ENCODE peak calls at places on chromosomes 5 and 9, in six cellular contexts. W, I, U, J, H and E are unnamed samples.
A peak's percentile ranks its signal among the peaks of the same experiment; 100 is the strongest.

GRCh38 chr5:150757087-150757649 is 1.6 kb downstream of the DCTN4 start:
- DNase-seq in I (no peak), H (no peak), J (no peak), W (no peak), U (no peak), E (no peak)

GRCh38 chr5:55220433-55221185 is 6.5 kb downstream of the MCIDAS start:
- DNase-seq in I (no peak), W (no peak), U (peak; percentile 42), J (no peak), H (peak; percentile 69), E (no peak)

GRCh38 chr9:130120832-130121231 is 51.4 kb upstream of the NCS1 start:
- DNase-seq in H (no peak), J (no peak), I (no peak), W (no peak), U (no peak), E (no peak)

GRCh38 chr5:134247411-134247810 is 21.5 kb upstream of the PPP2CA start:
- DNase-seq in U (no peak), J (no peak), I (no peak), W (no peak), H (no peak), E (no peak)

GRCh38 chr5:123001801-123002200 is 34.7 kb downstream of the PPIC start:
- DNase-seq in H (no peak), U (no peak), I (no peak), J (no peak), W (no peak), E (no peak)

GRCh38 chr9:134179918-134180785 is 15.8 kb upstream of the RNU6ATAC start:
- DNase-seq in I (peak; percentile 60), J (no peak), U (no peak), H (peak; percentile 60), W (no peak), E (no peak)

GRCh38 chr5:103804714-103805113 is 242.1 kb upstream of the NUDT12 start:
- DNase-seq in J (no peak), W (no peak), H (no peak), I (no peak), U (no peak), E (no peak)

GRCh38 chr9:121838757-121839669 is 187.6 kb downstream of the DAB2IP start:
- DNase-seq in W (no peak), U (no peak), H (no peak), I (peak; percentile 34), J (no peak), E (no peak)

GRCh38 chr9:104346645-104347175 is 157.4 kb upstream of the OR13F1 start:
- DNase-seq in W (no peak), J (no peak), H (no peak), I (no peak), U (no peak), E (no peak)

GRCh38 chr9:121634800-121635261 is 16.6 kb upstream of the DAB2IP start:
- DNase-seq in U (peak; percentile 70), J (no peak), I (no peak), W (peak; percentile 58), H (no peak), E (no peak)

GRCh38 chr5:155293605-155294178 is 280.1 kb downstream of the KIF4B start:
- DNase-seq in H (no peak), W (no peak), J (no peak), U (no peak), I (no peak), E (no peak)

GRCh38 chr9:21684231-21684630 is 118.2 kb upstream of the MTAP start:
- DNase-seq in U (no peak), I (no peak), W (no peak), H (no peak), J (no peak), E (no peak)

GRCh38 chr9:129473523-129474244 is 147.2 kb downstream of the C9orf50 start:
- DNase-seq in U (no peak), W (no peak), H (no peak), J (peak; percentile 37), I (no peak), E (no peak)

GRCh38 chr5:26343801-26344310 is 694.5 kb downstream of the CDH9 start:
- DNase-seq in H (no peak), J (no peak), W (no peak), U (no peak), I (no peak), E (no peak)

GRCh38 chr9:137745541-137745991 is 126.8 kb downstream of the EHMT1 start:
- DNase-seq in J (no peak), W (peak; percentile 54), H (no peak), I (no peak), U (peak; percentile 95), E (no peak)

GRCh38 chr9:137666950-137667670 is 48.3 kb downstream of the EHMT1 start:
- DNase-seq in J (no peak), I (peak; percentile 48), H (no peak), W (no peak), U (no peak), E (peak; percentile 77)

GRCh38 chr5:76413746-76414145 is 10.7 kb downstream of the IQGAP2 start:
- DNase-seq in U (no peak), I (no peak), W (no peak), H (no peak), J (no peak), E (no peak)

GRCh38 chr9:87063883-87064282 is 116.6 kb upstream of the GAS1 start:
- DNase-seq in U (no peak), H (no peak), J (no peak), I (no peak), W (no peak), E (no peak)

GRCh38 chr5:96434201-96434645 is 1.2 kb upstream of the PCSK1 start:
- DNase-seq in U (peak; percentile 80), W (peak; percentile 36), J (peak; percentile 59), I (peak; percentile 71), H (peak; percentile 78), E (peak; percentile 77)
- H3K4me3 ChIP-seq in U (no peak overlapping the region), W (peak overlapping the region; percentile 6), J (no peak overlapping the region), I (no peak overlapping the region), H (no peak overlapping the region), E (no peak overlapping the region)

DNA sequence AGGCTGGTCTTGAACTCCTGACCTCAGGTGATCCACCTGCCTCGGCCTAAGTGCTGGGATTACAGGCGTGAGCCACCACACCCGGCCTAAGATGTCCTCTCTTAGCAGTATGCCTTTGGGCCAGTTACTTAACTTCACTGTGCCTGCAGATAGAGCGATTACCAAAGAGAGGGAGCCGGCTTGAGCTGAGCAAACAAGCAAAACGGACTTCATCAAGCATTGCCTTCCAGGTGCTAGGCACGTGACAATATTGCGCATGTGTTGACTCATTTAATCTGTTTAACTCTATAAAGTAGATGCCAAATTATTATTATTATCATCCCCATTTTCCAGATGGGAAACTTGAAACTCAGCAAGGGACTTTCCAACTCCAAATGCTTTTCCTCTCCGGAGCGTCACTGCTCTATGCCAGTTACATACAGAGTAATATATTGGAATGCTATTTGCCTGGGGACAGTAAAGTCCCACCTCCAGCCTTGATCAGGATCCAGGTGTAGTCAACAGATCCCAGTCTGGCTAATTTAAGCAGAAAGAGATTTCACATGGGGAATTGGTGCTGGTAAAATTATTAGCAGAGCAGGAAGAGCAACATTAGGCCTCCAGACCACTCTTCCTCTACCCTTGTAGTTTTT is 5.6 kb upstream of the C9orf152 start:
- DNase-seq in H (no peak), U (no peak), I (no peak), J (no peak), W (no peak), E (no peak)
- H3K4me3 ChIP-seq in H (no peak overlapping the region), U (no peak overlapping the region), I (no peak overlapping the region), J (no peak overlapping the region), W (no peak overlapping the region), E (no peak overlapping the region)

DNA sequence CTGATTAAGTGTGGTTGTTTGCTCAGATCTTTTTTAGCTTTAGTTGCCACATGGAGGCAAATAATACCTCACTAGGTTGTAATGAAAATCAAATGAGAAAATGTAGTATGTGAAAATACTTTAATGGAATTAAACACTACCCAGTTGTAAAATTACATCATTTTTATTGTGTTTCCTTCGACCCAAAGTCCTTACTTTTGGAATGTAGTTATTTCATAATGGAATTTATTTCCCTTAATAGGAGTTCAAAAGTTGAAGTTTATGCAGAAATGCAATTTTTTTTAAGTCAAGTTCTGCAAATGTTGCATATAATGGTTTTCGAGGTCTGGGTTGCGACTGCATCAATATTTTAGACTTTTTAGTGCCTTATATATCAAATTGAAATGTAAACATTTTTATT is 31.0 kb downstream of the TNPO1 start:
- DNase-seq in J (no peak), H (no peak), W (no peak), I (no peak), U (no peak), E (no peak)
- H3K4me3 ChIP-seq in J (peak overlapping the region; percentile 91), H (no peak overlapping the region), W (peak overlapping the region; percentile 82), I (peak overlapping the region; percentile 75), U (peak overlapping the region; percentile 91), E (no peak overlapping the region)

GRCh38 chr5:69237877-69238276 is 3.2 kb downstream of the CDK7 start:
- DNase-seq in H (no peak), U (no peak), W (no peak), J (no peak), I (no peak), E (no peak)
- H3K4me3 ChIP-seq in H (no peak overlapping the region), U (no peak overlapping the region), W (no peak overlapping the region), J (no peak overlapping the region), I (no peak overlapping the region), E (no peak overlapping the region)

GRCh38 chr5:51388488-51389325 is 5.5 kb downstream of the ISL1 start:
- DNase-seq in J (no peak), W (no peak), I (no peak), H (no peak), U (no peak), E (no peak)
- H3K4me3 ChIP-seq in J (no peak overlapping the region), W (no peak overlapping the region), I (no peak overlapping the region), H (no peak overlapping the region), U (no peak overlapping the region), E (no peak overlapping the region)

DNA sequence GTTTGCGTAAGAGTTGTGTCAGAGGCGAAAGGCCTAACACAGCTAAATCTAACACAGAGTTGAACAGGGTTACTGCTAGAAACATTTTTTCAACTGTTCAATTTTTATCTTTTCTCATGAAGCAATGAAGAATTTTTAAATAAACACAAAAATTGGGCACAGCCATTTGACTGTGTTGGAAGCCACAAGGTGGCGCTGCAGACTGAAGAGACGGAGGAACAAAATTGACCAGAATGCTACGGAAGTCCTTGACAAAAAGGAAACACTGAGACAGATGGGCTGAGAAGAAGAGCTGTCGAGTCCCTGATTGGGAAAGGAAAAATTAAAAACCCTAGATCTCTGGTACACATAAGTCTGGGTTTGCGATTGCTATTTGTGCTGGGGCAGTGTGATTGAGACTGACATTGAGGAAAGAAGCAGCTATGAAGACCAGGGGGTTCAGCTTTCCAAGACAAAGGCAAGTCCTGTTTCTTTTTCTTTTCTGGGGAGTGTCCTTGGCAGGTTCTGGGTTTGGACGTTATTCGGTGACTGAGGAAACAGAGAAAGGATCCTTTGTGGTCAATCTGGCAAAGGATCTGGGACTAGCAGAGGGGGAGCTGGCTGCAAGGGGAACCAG is at the start of gene PCDHB9:
- DNase-seq in H (no peak), J (no peak), W (no peak), I (no peak), U (peak; percentile 67), E (no peak)
- H3K4me3 ChIP-seq in H (no peak within 1 kb of the TSS), J (no peak within 1 kb of the TSS), W (no peak within 1 kb of the TSS), I (peak within 1 kb of the TSS; percentile 14), U (peak within 1 kb of the TSS; percentile 55), E (no peak within 1 kb of the TSS)